ENCODE peak calls at places on chromosomes 2 and 18, in five cellular contexts. V is sigmoid colon; B is GM20000; W is activated effector memory CD4-positive, alpha-beta T cell treated with Interleukin-2 at 50 U/mL for 16 hours; N is A549. F is an unnamed sample.

GRCh38 chr2:195319112-195319460 is 337.9 kb upstream of the SLC39A10 start:
- DNase-seq in V (no peak), B (no peak), W (no peak), N (peak), F (no peak)

GRCh38 chr2:27720004-27720551 is 51.4 kb upstream of the MRPL33 start:
- DNase-seq in V (no peak), B (no peak), W (no peak), N (peak), F (no peak)

GRCh38 chr2:201827621-201828020 is 21.3 kb downstream of the CDK15 start:
- DNase-seq in V (no peak), B (no peak), W (no peak), N (no peak), F (no peak)

GRCh38 chr2:217393585-217394032 is 533.7 kb upstream of the TNP1 start:
- DNase-seq in V (peak), B (no peak), W (no peak), N (peak), F (no peak)

GRCh38 chr18:77671456-77672167 is 422.0 kb downstream of the GALR1 start:
- DNase-seq in V (no peak), B (no peak), W (no peak), N (no peak), F (peak)

GRCh38 chr2:131105950-131106801 is 1.0 kb downstream of the PLEKHB2 start:
- DNase-seq in V (no peak), B (peak), W (no peak), N (peak), F (no peak)

GRCh38 chr2:240837621-240838020 is 17.6 kb upstream of the KIF1A start:
- DNase-seq in V (no peak), B (no peak), W (no peak), N (no peak), F (no peak)

GRCh38 chr2:183248866-183249567 is 124.8 kb downstream of the NUP35 start:
- DNase-seq in V (no peak), B (peak), W (no peak), N (peak), F (no peak)

GRCh38 chr2:74815955-74816354 is 18.0 kb upstream of the HK2 start:
- DNase-seq in V (no peak), B (no peak), W (no peak), N (no peak), F (no peak)

GRCh38 chr2:127594116-127594591 is 51.8 kb upstream of the GPR17 start:
- DNase-seq in V (no peak), B (no peak), W (no peak), N (no peak), F (no peak)

GRCh38 chr2:106789185-106789584 is 96.8 kb downstream of the ST6GAL2 start:
- DNase-seq in V (no peak), B (no peak), W (no peak), N (peak), F (no peak)

GRCh38 chr2:104249666-104250065 is 604.2 kb upstream of the POU3F3 start:
- DNase-seq in V (no peak), B (no peak), W (no peak), N (no peak), F (no peak)

GRCh38 chr18:9455718-9456511 is 19.4 kb upstream of the RALBP1 start:
- DNase-seq in V (no peak), B (no peak), W (no peak), N (no peak), F (no peak)

GRCh38 chr18:40851014-40851429 is 1104.0 kb upstream of the PIK3C3 start:
- DNase-seq in V (no peak), B (no peak), W (no peak), N (no peak), F (no peak)

GRCh38 chr2:98749053-98749450 is 18.1 kb upstream of the MGAT4A start:
- DNase-seq in V (no peak), B (no peak), W (no peak), N (no peak), F (no peak)

GRCh38 chr2:136693966-136694365 is 71.4 kb upstream of the THSD7B start:
- DNase-seq in V (no peak), B (no peak), W (no peak), N (no peak), F (peak)

F was measured in H9.